ENCODE peak calls at places on chromosomes 2 and 18, in nine cellular contexts. One of them, this sample, is unnamed.

GRCh38 chr2:97935719-97936161 is 60.0 kb downstream of the TMEM131 start:
- DNase-seq in mesenchymal stem cell: peak; percentile 38
- DNase-seq in neural progenitor cell: peak; percentile 45
- DNase-seq in GM23338: peak; percentile 25
- DNase-seq in K562: no peak
- DNase-seq in IMR-90: peak; percentile 72
- DNase-seq in A549: no peak
- DNase-seq in endothelial cell of umbilical vein: no peak
- DNase-seq in MM.1S: no peak
- DNase-seq in this sample: peak; percentile 27

GRCh38 chr2:134301099-134301970 is 47.5 kb downstream of the MGAT5 start:
- DNase-seq in mesenchymal stem cell: peak; percentile 64
- DNase-seq in neural progenitor cell: no peak
- DNase-seq in GM23338: no peak
- DNase-seq in K562: no peak
- DNase-seq in IMR-90: peak; percentile 70
- DNase-seq in A549: no peak
- DNase-seq in endothelial cell of umbilical vein: peak; percentile 81
- DNase-seq in MM.1S: no peak
- DNase-seq in this sample: no peak

GRCh38 chr2:156867201-156867600 is 390.3 kb upstream of the GALNT5 start:
- DNase-seq in mesenchymal stem cell: no peak
- DNase-seq in neural progenitor cell: no peak
- DNase-seq in GM23338: no peak
- DNase-seq in K562: no peak
- DNase-seq in IMR-90: peak; percentile 33
- DNase-seq in A549: no peak
- DNase-seq in endothelial cell of umbilical vein: no peak
- DNase-seq in MM.1S: no peak
- DNase-seq in this sample: no peak

GRCh38 chr18:35671952-35672603 is 90.5 kb downstream of the GALNT1 start:
- DNase-seq in mesenchymal stem cell: no peak
- DNase-seq in neural progenitor cell: no peak
- DNase-seq in GM23338: no peak
- DNase-seq in K562: no peak
- DNase-seq in IMR-90: peak; percentile 26
- DNase-seq in A549: no peak
- DNase-seq in endothelial cell of umbilical vein: peak; percentile 57
- DNase-seq in MM.1S: no peak
- DNase-seq in this sample: peak; percentile 11

GRCh38 chr2:168632733-168633132 is 169.7 kb upstream of the NOSTRIN start:
- DNase-seq in mesenchymal stem cell: peak; percentile 89
- DNase-seq in neural progenitor cell: peak; percentile 7
- DNase-seq in GM23338: peak; percentile 52
- DNase-seq in K562: no peak
- DNase-seq in IMR-90: peak; percentile 59
- DNase-seq in A549: no peak
- DNase-seq in endothelial cell of umbilical vein: peak; percentile 85
- DNase-seq in MM.1S: no peak
- DNase-seq in this sample: no peak

GRCh38 chr2:174633621-174633927 is 36.0 kb upstream of the WIPF1 start:
- DNase-seq in mesenchymal stem cell: no peak
- DNase-seq in neural progenitor cell: peak; percentile 20
- DNase-seq in GM23338: no peak
- DNase-seq in K562: no peak
- DNase-seq in IMR-90: no peak
- DNase-seq in A549: no peak
- DNase-seq in endothelial cell of umbilical vein: peak; percentile 8
- DNase-seq in MM.1S: peak; percentile 39
- DNase-seq in this sample: peak; percentile 27

GRCh38 chr2:66585616-66586015 is 150.7 kb downstream of the MEIS1 start:
- DNase-seq in mesenchymal stem cell: no peak
- DNase-seq in neural progenitor cell: no peak
- DNase-seq in GM23338: no peak
- DNase-seq in K562: no peak
- DNase-seq in IMR-90: no peak
- DNase-seq in A549: no peak
- DNase-seq in endothelial cell of umbilical vein: no peak
- DNase-seq in MM.1S: no peak
- DNase-seq in this sample: no peak

GRCh38 chr2:120453635-120453998 is 107.7 kb downstream of the INHBB start:
- DNase-seq in mesenchymal stem cell: peak; percentile 53
- DNase-seq in neural progenitor cell: no peak
- DNase-seq in GM23338: no peak
- DNase-seq in K562: peak; percentile 50
- DNase-seq in IMR-90: peak; percentile 71
- DNase-seq in A549: no peak
- DNase-seq in endothelial cell of umbilical vein: no peak
- DNase-seq in MM.1S: no peak
- DNase-seq in this sample: no peak

GRCh38 chr2:234496442-234496834 is 443 bp downstream of the ARL4C start:
- DNase-seq in mesenchymal stem cell: no peak
- DNase-seq in neural progenitor cell: no peak
- DNase-seq in GM23338: no peak
- DNase-seq in K562: peak; percentile 55
- DNase-seq in IMR-90: no peak
- DNase-seq in A549: no peak
- DNase-seq in endothelial cell of umbilical vein: no peak
- DNase-seq in MM.1S: peak; percentile 56
- DNase-seq in this sample: peak; percentile 77

GRCh38 chr2:148273158-148273691 is 252.3 kb downstream of the MBD5 start:
- DNase-seq in mesenchymal stem cell: peak; percentile 43
- DNase-seq in neural progenitor cell: no peak
- DNase-seq in GM23338: peak; percentile 15
- DNase-seq in K562: no peak
- DNase-seq in IMR-90: peak; percentile 53
- DNase-seq in A549: no peak
- DNase-seq in endothelial cell of umbilical vein: no peak
- DNase-seq in MM.1S: no peak
- DNase-seq in this sample: no peak

GRCh38 chr2:230356084-230356483 is 29.1 kb downstream of the SP140L start:
- DNase-seq in mesenchymal stem cell: peak; percentile 52
- DNase-seq in neural progenitor cell: no peak
- DNase-seq in GM23338: no peak
- DNase-seq in K562: no peak
- DNase-seq in IMR-90: peak; percentile 36
- DNase-seq in A549: no peak
- DNase-seq in endothelial cell of umbilical vein: no peak
- DNase-seq in MM.1S: no peak
- DNase-seq in this sample: no peak

GRCh38 chr18:55541571-55541970 is 46.4 kb downstream of the TCF4 start:
- DNase-seq in mesenchymal stem cell: no peak
- DNase-seq in neural progenitor cell: no peak
- DNase-seq in GM23338: no peak
- DNase-seq in K562: no peak
- DNase-seq in IMR-90: no peak
- DNase-seq in A549: no peak
- DNase-seq in endothelial cell of umbilical vein: no peak
- DNase-seq in MM.1S: no peak
- DNase-seq in this sample: no peak

GRCh38 chr2:158539176-158539895 is 82.6 kb downstream of the PKP4 start:
- DNase-seq in mesenchymal stem cell: peak; percentile 67
- DNase-seq in neural progenitor cell: no peak
- DNase-seq in GM23338: no peak
- DNase-seq in K562: no peak
- DNase-seq in IMR-90: peak; percentile 90
- DNase-seq in A549: no peak
- DNase-seq in endothelial cell of umbilical vein: peak; percentile 92
- DNase-seq in MM.1S: peak; percentile 10
- DNase-seq in this sample: peak; percentile 27

GRCh38 chr2:205776139-205776538 is 93.8 kb downstream of the NRP2 start:
- DNase-seq in mesenchymal stem cell: no peak
- DNase-seq in neural progenitor cell: peak; percentile 85
- DNase-seq in GM23338: peak; percentile 95
- DNase-seq in K562: peak; percentile 66
- DNase-seq in IMR-90: no peak
- DNase-seq in A549: no peak
- DNase-seq in endothelial cell of umbilical vein: no peak
- DNase-seq in MM.1S: peak; percentile 44
- DNase-seq in this sample: peak; percentile 48

GRCh38 chr2:202909394-202910192 is 1.9 kb downstream of the WDR12 start:
- DNase-seq in mesenchymal stem cell: no peak
- DNase-seq in neural progenitor cell: no peak
- DNase-seq in GM23338: no peak
- DNase-seq in K562: no peak
- DNase-seq in IMR-90: no peak
- DNase-seq in A549: no peak
- DNase-seq in endothelial cell of umbilical vein: no peak
- DNase-seq in MM.1S: no peak
- DNase-seq in this sample: no peak

GRCh38 chr2:21028021-21028947 is 15.6 kb downstream of the APOB start:
- DNase-seq in mesenchymal stem cell: no peak
- DNase-seq in neural progenitor cell: no peak
- DNase-seq in GM23338: no peak
- DNase-seq in K562: no peak
- DNase-seq in IMR-90: no peak
- DNase-seq in A549: no peak
- DNase-seq in endothelial cell of umbilical vein: no peak
- DNase-seq in MM.1S: no peak
- DNase-seq in this sample: no peak
- H3K4me2 ChIP-seq in mesenchymal stem cell: no peak overlapping the region
- H3K4me2 ChIP-seq in neural progenitor cell: no peak overlapping the region
- H3K4me2 ChIP-seq in GM23338: no peak overlapping the region
- H3K4me2 ChIP-seq in K562: no peak overlapping the region
- H3K4me2 ChIP-seq in IMR-90: no peak overlapping the region
- H3K4me2 ChIP-seq in A549: no peak overlapping the region
- H3K4me2 ChIP-seq in endothelial cell of umbilical vein: no peak overlapping the region
- H3K4me2 ChIP-seq in MM.1S: no peak overlapping the region
- H3K4me2 ChIP-seq in this sample: no peak overlapping the region

GRCh38 chr2:196991061-196991460 is 64.6 kb upstream of the PGAP1 start:
- DNase-seq in mesenchymal stem cell: no peak
- DNase-seq in neural progenitor cell: peak; percentile 79
- DNase-seq in GM23338: no peak
- DNase-seq in K562: no peak
- DNase-seq in IMR-90: no peak
- DNase-seq in A549: no peak
- DNase-seq in endothelial cell of umbilical vein: no peak
- DNase-seq in MM.1S: no peak
- DNase-seq in this sample: no peak

GRCh38 chr2:196987654-196988364 is 61.3 kb upstream of the PGAP1 start:
- DNase-seq in mesenchymal stem cell: peak; percentile 98
- DNase-seq in neural progenitor cell: peak; percentile 6
- DNase-seq in GM23338: peak; percentile 28
- DNase-seq in K562: no peak
- DNase-seq in IMR-90: peak; percentile 98
- DNase-seq in A549: peak; percentile 67
- DNase-seq in endothelial cell of umbilical vein: peak; percentile 98
- DNase-seq in MM.1S: peak; percentile 26
- DNase-seq in this sample: peak; percentile 82

GRCh38 chr2:196988599-196988998 is 62.1 kb upstream of the PGAP1 start:
- DNase-seq in mesenchymal stem cell: peak; percentile 17
- DNase-seq in neural progenitor cell: no peak
- DNase-seq in GM23338: no peak
- DNase-seq in K562: no peak
- DNase-seq in IMR-90: no peak
- DNase-seq in A549: no peak
- DNase-seq in endothelial cell of umbilical vein: no peak
- DNase-seq in MM.1S: no peak
- DNase-seq in this sample: no peak

GRCh38 chr2:196989496-196989895 is 63.0 kb upstream of the PGAP1 start:
- DNase-seq in mesenchymal stem cell: no peak
- DNase-seq in neural progenitor cell: no peak
- DNase-seq in GM23338: no peak
- DNase-seq in K562: no peak
- DNase-seq in IMR-90: no peak
- DNase-seq in A549: no peak
- DNase-seq in endothelial cell of umbilical vein: no peak
- DNase-seq in MM.1S: no peak
- DNase-seq in this sample: no peak

DNA sequence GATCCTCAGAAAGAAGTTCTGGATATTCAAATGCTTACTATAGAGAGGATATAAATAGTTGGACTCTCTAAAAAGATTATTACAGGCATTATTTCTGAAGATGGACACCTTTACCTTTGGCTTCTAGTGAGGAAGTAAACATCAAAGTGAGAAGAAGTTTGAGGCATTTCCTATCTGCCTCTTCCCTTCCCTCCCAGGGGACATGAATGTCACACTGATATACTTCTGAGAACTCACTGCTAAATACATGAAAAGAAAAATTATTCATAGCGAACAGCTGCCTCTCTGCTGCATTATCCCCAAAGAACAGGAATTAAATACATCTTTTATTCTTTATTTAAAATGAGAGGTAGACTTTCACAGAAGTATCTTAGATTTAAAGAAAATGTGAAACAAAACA is 63.6 kb upstream of the PGAP1 start:
- DNase-seq in mesenchymal stem cell: no peak
- DNase-seq in neural progenitor cell: no peak
- DNase-seq in GM23338: no peak
- DNase-seq in K562: no peak
- DNase-seq in IMR-90: no peak
- DNase-seq in A549: no peak
- DNase-seq in endothelial cell of umbilical vein: no peak
- DNase-seq in MM.1S: no peak
- DNase-seq in this sample: no peak
- H3K4me2 ChIP-seq in mesenchymal stem cell: no peak overlapping the region
- H3K4me2 ChIP-seq in neural progenitor cell: peak overlapping the region; percentile 52
- H3K4me2 ChIP-seq in GM23338: no peak overlapping the region
- H3K4me2 ChIP-seq in K562: no peak overlapping the region
- H3K4me2 ChIP-seq in IMR-90: no peak overlapping the region
- H3K4me2 ChIP-seq in A549: no peak overlapping the region
- H3K4me2 ChIP-seq in endothelial cell of umbilical vein: no peak overlapping the region
- H3K4me2 ChIP-seq in MM.1S: no peak overlapping the region
- H3K4me2 ChIP-seq in this sample: no peak overlapping the region

DNA sequence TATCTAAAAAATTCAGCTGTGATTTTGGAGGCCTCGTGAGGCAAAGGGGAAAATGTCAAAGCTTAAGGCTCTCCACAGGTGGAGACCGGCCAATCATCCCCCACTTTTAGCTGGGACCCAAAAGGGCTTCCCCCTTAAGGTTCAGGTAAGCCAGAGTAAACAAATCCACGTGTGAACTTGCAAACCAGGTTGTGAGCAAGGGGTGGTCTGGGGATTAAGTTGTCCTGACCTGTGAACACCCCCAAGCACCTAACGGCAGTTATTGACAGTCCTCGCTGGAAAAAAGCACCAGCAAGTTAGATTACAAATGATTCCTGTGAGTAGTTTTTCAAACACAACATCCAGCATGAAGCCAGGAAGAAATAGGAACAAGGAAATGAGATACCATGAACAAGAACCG is 42.9 kb downstream of the MYO7B start:
- DNase-seq in mesenchymal stem cell: no peak
- DNase-seq in neural progenitor cell: no peak
- DNase-seq in GM23338: no peak
- DNase-seq in K562: no peak
- DNase-seq in IMR-90: no peak
- DNase-seq in A549: no peak
- DNase-seq in endothelial cell of umbilical vein: no peak
- DNase-seq in MM.1S: no peak
- DNase-seq in this sample: no peak
- H3K4me2 ChIP-seq in mesenchymal stem cell: no peak overlapping the region
- H3K4me2 ChIP-seq in neural progenitor cell: no peak overlapping the region
- H3K4me2 ChIP-seq in GM23338: no peak overlapping the region
- H3K4me2 ChIP-seq in K562: no peak overlapping the region
- H3K4me2 ChIP-seq in IMR-90: no peak overlapping the region
- H3K4me2 ChIP-seq in A549: no peak overlapping the region
- H3K4me2 ChIP-seq in endothelial cell of umbilical vein: no peak overlapping the region
- H3K4me2 ChIP-seq in MM.1S: no peak overlapping the region
- H3K4me2 ChIP-seq in this sample: no peak overlapping the region

DNA sequence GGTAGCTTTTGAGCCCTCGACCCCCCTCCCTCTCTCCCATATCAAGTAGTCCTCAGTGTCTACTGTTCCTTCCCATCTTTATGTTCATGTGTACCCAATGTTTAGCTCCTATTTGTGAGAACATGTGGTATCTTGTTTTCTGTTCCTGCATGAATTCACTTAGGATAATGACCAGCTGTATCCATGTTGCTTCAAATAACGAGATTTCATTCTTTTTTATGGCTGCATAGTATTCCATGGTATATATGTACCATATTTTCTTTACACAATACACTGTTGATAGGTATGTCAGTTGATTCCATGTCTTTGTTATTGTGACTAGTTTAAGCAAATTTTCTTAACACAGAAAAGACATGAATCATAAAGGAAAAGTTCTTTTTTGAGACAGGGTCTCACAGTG is 16.5 kb upstream of the NDUFV2 start:
- DNase-seq in mesenchymal stem cell: no peak
- DNase-seq in neural progenitor cell: no peak
- DNase-seq in GM23338: no peak
- DNase-seq in K562: no peak
- DNase-seq in IMR-90: no peak
- DNase-seq in A549: no peak
- DNase-seq in endothelial cell of umbilical vein: no peak
- DNase-seq in MM.1S: no peak
- DNase-seq in this sample: no peak
- H3K4me2 ChIP-seq in mesenchymal stem cell: no peak overlapping the region
- H3K4me2 ChIP-seq in neural progenitor cell: no peak overlapping the region
- H3K4me2 ChIP-seq in GM23338: no peak overlapping the region
- H3K4me2 ChIP-seq in K562: no peak overlapping the region
- H3K4me2 ChIP-seq in IMR-90: no peak overlapping the region
- H3K4me2 ChIP-seq in A549: no peak overlapping the region
- H3K4me2 ChIP-seq in endothelial cell of umbilical vein: no peak overlapping the region
- H3K4me2 ChIP-seq in MM.1S: no peak overlapping the region
- H3K4me2 ChIP-seq in this sample: no peak overlapping the region